ENCODE peak calls at places on chromosomes 5 and 9, in seven cellular contexts. One of them, this sample, is unnamed.

GRCh38 chr5:89560724-89561123 is 677.7 kb upstream of the MEF2C start:
- DNase-seq in HCT116: no peak
- DNase-seq in NT2/D1: no peak
- DNase-seq in GM12878: no peak
- DNase-seq in K562: no peak
- DNase-seq in SK-N-SH: no peak
- DNase-seq in HepG2: no peak
- DNase-seq in this sample: no peak

GRCh38 chr5:72510610-72511121 is 3.5 kb upstream of the ZNF366 start:
- DNase-seq in HCT116: no peak
- DNase-seq in NT2/D1: no peak
- DNase-seq in GM12878: no peak
- DNase-seq in K562: no peak
- DNase-seq in SK-N-SH: no peak
- DNase-seq in HepG2: no peak
- DNase-seq in this sample: no peak

GRCh38 chr5:13660072-13660471 is 284.4 kb downstream of the DNAH5 start:
- DNase-seq in HCT116: no peak
- DNase-seq in NT2/D1: no peak
- DNase-seq in GM12878: no peak
- DNase-seq in K562: no peak
- DNase-seq in SK-N-SH: no peak
- DNase-seq in HepG2: no peak
- DNase-seq in this sample: no peak

GRCh38 chr5:145479862-145480261 is 355.3 kb downstream of the PRELID2 start:
- DNase-seq in HCT116: no peak
- DNase-seq in NT2/D1: no peak
- DNase-seq in GM12878: no peak
- DNase-seq in K562: no peak
- DNase-seq in SK-N-SH: no peak
- DNase-seq in HepG2: no peak
- DNase-seq in this sample: no peak

GRCh38 chr5:138303365-138303764 is 28.2 kb downstream of the CDC25C start:
- DNase-seq in HCT116: no peak
- DNase-seq in NT2/D1: no peak
- DNase-seq in GM12878: no peak
- DNase-seq in K562: peak
- DNase-seq in SK-N-SH: no peak
- DNase-seq in HepG2: no peak
- DNase-seq in this sample: no peak

GRCh38 chr9:137426018-137426681 is 3.0 kb downstream of the NOXA1 start:
- DNase-seq in HCT116: no peak
- DNase-seq in NT2/D1: no peak
- DNase-seq in GM12878: no peak
- DNase-seq in K562: no peak
- DNase-seq in SK-N-SH: no peak
- DNase-seq in HepG2: no peak
- DNase-seq in this sample: no peak

GRCh38 chr5:175281714-175282113 is 162.3 kb downstream of the DRD1 start:
- DNase-seq in HCT116: no peak
- DNase-seq in NT2/D1: no peak
- DNase-seq in GM12878: no peak
- DNase-seq in K562: no peak
- DNase-seq in SK-N-SH: no peak
- DNase-seq in HepG2: no peak
- DNase-seq in this sample: no peak

GRCh38 chr9:128494108-128494742 is 10.3 kb upstream of the GLE1 start:
- DNase-seq in HCT116: no peak
- DNase-seq in NT2/D1: no peak
- DNase-seq in GM12878: no peak
- DNase-seq in K562: peak
- DNase-seq in SK-N-SH: peak
- DNase-seq in HepG2: no peak
- DNase-seq in this sample: no peak

GRCh38 chr9:133331641-133332380 is 4.2 kb downstream of the SURF6 start:
- DNase-seq in HCT116: no peak
- DNase-seq in NT2/D1: no peak
- DNase-seq in GM12878: no peak
- DNase-seq in K562: no peak
- DNase-seq in SK-N-SH: no peak
- DNase-seq in HepG2: no peak
- DNase-seq in this sample: no peak

GRCh38 chr5:169667896-169668674 is 31.0 kb downstream of the DOCK2 start:
- DNase-seq in HCT116: no peak
- DNase-seq in NT2/D1: no peak
- DNase-seq in GM12878: no peak
- DNase-seq in K562: no peak
- DNase-seq in SK-N-SH: peak
- DNase-seq in HepG2: peak
- DNase-seq in this sample: no peak

GRCh38 chr9:136946893-136947891 is 2.1 kb downstream of the C8G start:
- DNase-seq in HCT116: no peak
- DNase-seq in NT2/D1: no peak
- DNase-seq in GM12878: no peak
- DNase-seq in K562: no peak
- DNase-seq in SK-N-SH: no peak
- DNase-seq in HepG2: no peak
- DNase-seq in this sample: no peak

GRCh38 chr5:1541662-1542008 is 17.9 kb upstream of the LPCAT1 start:
- DNase-seq in HCT116: no peak
- DNase-seq in NT2/D1: no peak
- DNase-seq in GM12878: no peak
- DNase-seq in K562: no peak
- DNase-seq in SK-N-SH: no peak
- DNase-seq in HepG2: no peak
- DNase-seq in this sample: no peak

GRCh38 chr5:145775893-145776444 is 59.2 kb downstream of the PRELID2 start:
- DNase-seq in HCT116: peak
- DNase-seq in NT2/D1: no peak
- DNase-seq in GM12878: no peak
- DNase-seq in K562: no peak
- DNase-seq in SK-N-SH: no peak
- DNase-seq in HepG2: peak
- DNase-seq in this sample: no peak

GRCh38 chr5:116681334-116682013 is 106.9 kb upstream of the SEMA6A start:
- DNase-seq in HCT116: no peak
- DNase-seq in NT2/D1: no peak
- DNase-seq in GM12878: peak
- DNase-seq in K562: no peak
- DNase-seq in SK-N-SH: no peak
- DNase-seq in HepG2: no peak
- DNase-seq in this sample: no peak
- TF ChIP-seq YY1 in HCT116: no peak
- TF ChIP-seq YY1 in NT2/D1: no peak
- TF ChIP-seq YY1 in GM12878: peak
- TF ChIP-seq YY1 in K562: no peak
- TF ChIP-seq YY1 in SK-N-SH: no peak
- TF ChIP-seq YY1 in HepG2: no peak
- TF ChIP-seq YY1 in this sample: no peak

DNA sequence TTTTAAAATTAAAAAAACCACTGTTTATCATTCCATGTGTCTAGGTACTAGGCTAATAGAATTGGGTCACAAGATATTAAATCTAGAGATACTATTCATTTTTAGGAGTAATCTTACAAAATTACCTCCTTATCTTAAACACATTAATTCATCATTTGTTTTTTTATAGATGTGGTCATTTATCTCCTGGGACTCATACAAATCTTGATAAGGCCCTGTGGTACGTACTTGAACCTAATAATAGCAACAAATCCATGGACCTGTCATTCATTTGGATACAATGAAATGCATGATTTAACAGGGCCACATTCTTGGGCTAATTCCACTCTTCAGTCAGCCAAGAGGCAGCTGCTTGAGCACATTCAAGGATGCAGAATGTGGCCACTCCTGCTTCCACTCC is 66.4 kb upstream of the MARCHF11 start:
- DNase-seq in HCT116: no peak
- DNase-seq in NT2/D1: no peak
- DNase-seq in GM12878: no peak
- DNase-seq in K562: no peak
- DNase-seq in SK-N-SH: no peak
- DNase-seq in HepG2: no peak
- DNase-seq in this sample: no peak
- TF ChIP-seq YY1 in HCT116: no peak
- TF ChIP-seq YY1 in NT2/D1: no peak
- TF ChIP-seq YY1 in GM12878: no peak
- TF ChIP-seq YY1 in K562: no peak
- TF ChIP-seq YY1 in SK-N-SH: no peak
- TF ChIP-seq YY1 in HepG2: no peak
- TF ChIP-seq YY1 in this sample: no peak

GRCh38 chr5:139605887-139606286 is 42.3 kb upstream of the CXXC5 start:
- DNase-seq in HCT116: no peak
- DNase-seq in NT2/D1: no peak
- DNase-seq in GM12878: peak
- DNase-seq in K562: no peak
- DNase-seq in SK-N-SH: no peak
- DNase-seq in HepG2: no peak
- DNase-seq in this sample: no peak
- TF ChIP-seq YY1 in HCT116: no peak
- TF ChIP-seq YY1 in NT2/D1: no peak
- TF ChIP-seq YY1 in GM12878: no peak
- TF ChIP-seq YY1 in K562: no peak
- TF ChIP-seq YY1 in SK-N-SH: no peak
- TF ChIP-seq YY1 in HepG2: no peak
- TF ChIP-seq YY1 in this sample: no peak

GRCh38 chr9:134338394-134339182 is 12.3 kb downstream of the RXRA start:
- DNase-seq in HCT116: no peak
- DNase-seq in NT2/D1: no peak
- DNase-seq in GM12878: no peak
- DNase-seq in K562: peak
- DNase-seq in SK-N-SH: peak
- DNase-seq in HepG2: no peak
- DNase-seq in this sample: no peak

GRCh38 chr9:134339183-134339806 is 13.0 kb downstream of the RXRA start:
- DNase-seq in HCT116: no peak
- DNase-seq in NT2/D1: no peak
- DNase-seq in GM12878: no peak
- DNase-seq in K562: peak
- DNase-seq in SK-N-SH: no peak
- DNase-seq in HepG2: no peak
- DNase-seq in this sample: no peak

GRCh38 chr9:134336924-134337323 is 10.7 kb downstream of the RXRA start:
- DNase-seq in HCT116: no peak
- DNase-seq in NT2/D1: no peak
- DNase-seq in GM12878: no peak
- DNase-seq in K562: no peak
- DNase-seq in SK-N-SH: no peak
- DNase-seq in HepG2: no peak
- DNase-seq in this sample: no peak

GRCh38 chr9:134336174-134336705 is 10.0 kb downstream of the RXRA start:
- DNase-seq in HCT116: no peak
- DNase-seq in NT2/D1: no peak
- DNase-seq in GM12878: no peak
- DNase-seq in K562: no peak
- DNase-seq in SK-N-SH: no peak
- DNase-seq in HepG2: no peak
- DNase-seq in this sample: no peak

DNA sequence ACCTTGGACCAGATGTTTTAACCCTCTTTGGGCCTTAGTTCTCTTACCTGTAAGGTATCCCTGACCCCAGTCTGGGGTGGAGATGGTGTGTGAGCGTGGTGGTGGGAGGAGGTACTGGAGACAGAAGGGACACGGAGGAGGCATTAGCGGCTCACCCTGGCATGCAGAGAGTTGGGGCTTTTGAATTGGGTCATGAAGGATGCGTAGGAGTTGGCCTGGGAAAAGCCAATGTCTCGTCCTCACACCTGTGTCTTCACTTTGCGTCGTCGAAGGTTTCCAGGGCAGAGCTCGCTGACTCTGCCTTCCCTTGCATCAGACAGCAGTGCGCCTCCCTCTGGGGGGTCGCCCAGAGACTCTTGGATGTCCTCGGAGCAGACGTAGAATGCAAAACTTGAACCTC is 11.2 kb downstream of the RXRA start:
- DNase-seq in HCT116: no peak
- DNase-seq in NT2/D1: no peak
- DNase-seq in GM12878: no peak
- DNase-seq in K562: no peak
- DNase-seq in SK-N-SH: no peak
- DNase-seq in HepG2: no peak
- DNase-seq in this sample: no peak
- TF ChIP-seq YY1 in HCT116: no peak
- TF ChIP-seq YY1 in NT2/D1: no peak
- TF ChIP-seq YY1 in GM12878: no peak
- TF ChIP-seq YY1 in K562: no peak
- TF ChIP-seq YY1 in SK-N-SH: no peak
- TF ChIP-seq YY1 in HepG2: no peak
- TF ChIP-seq YY1 in this sample: no peak

GRCh38 chr9:6068983-6069382 is 53.6 kb upstream of the RANBP6 start:
- DNase-seq in HCT116: no peak
- DNase-seq in NT2/D1: no peak
- DNase-seq in GM12878: peak
- DNase-seq in K562: no peak
- DNase-seq in SK-N-SH: no peak
- DNase-seq in HepG2: no peak
- DNase-seq in this sample: no peak
- TF ChIP-seq YY1 in HCT116: no peak
- TF ChIP-seq YY1 in NT2/D1: no peak
- TF ChIP-seq YY1 in GM12878: no peak
- TF ChIP-seq YY1 in K562: no peak
- TF ChIP-seq YY1 in SK-N-SH: no peak
- TF ChIP-seq YY1 in HepG2: no peak
- TF ChIP-seq YY1 in this sample: no peak

GRCh38 chr9:98248737-98249474 is 6.5 kb downstream of the TBC1D2 start:
- DNase-seq in HCT116: no peak
- DNase-seq in NT2/D1: no peak
- DNase-seq in GM12878: no peak
- DNase-seq in K562: peak
- DNase-seq in SK-N-SH: no peak
- DNase-seq in HepG2: no peak
- DNase-seq in this sample: no peak
- TF ChIP-seq YY1 in HCT116: no peak
- TF ChIP-seq YY1 in NT2/D1: no peak
- TF ChIP-seq YY1 in GM12878: no peak
- TF ChIP-seq YY1 in K562: no peak
- TF ChIP-seq YY1 in SK-N-SH: no peak
- TF ChIP-seq YY1 in HepG2: no peak
- TF ChIP-seq YY1 in this sample: no peak

This sample was measured in H1.